ENCODE peak calls at places on chromosomes 1 and 21, in eight cellular contexts. O is activated CD8-positive, alpha-beta memory T cell treated with anti-CD3 and anti-CD28 coated beads for 48 hours; I is left cardiac atrium; V is CD8-positive, alpha-beta T cell; K is HL-60; N is NAMALWA; Z is activated CD4-positive, alpha-beta T cell treated with anti-CD3 and anti-CD28 coated beads for 1 hour; G is PC-3. D is an unnamed sample.

GRCh38 chr1:215002471-215002870 is 80.1 kb upstream of the KCNK2 start:
- DNase-seq in N (no peak), K (no peak), I (no peak), Z (no peak), O (no peak), G (peak), V (no peak), D (no peak)

GRCh38 chr1:157163273-157164127 is 25.3 kb upstream of the ETV3 start:
- DNase-seq in I (peak), Z (peak), O (peak), V (peak), N (peak), K (no peak), G (peak), D (peak)

GRCh38 chr21:34313116-34313515 is 50.7 kb upstream of the KCNE2 start:
- DNase-seq in I (no peak), V (no peak), G (peak), K (no peak), O (no peak), Z (no peak), N (no peak), D (no peak)

GRCh38 chr1:12436817-12437599 is 181.0 kb downstream of the DHRS3 start:
- DNase-seq in O (no peak), V (no peak), K (no peak), I (no peak), N (no peak), G (peak), Z (no peak), D (no peak)

GRCh38 chr1:28066393-28067154 is 21.8 kb downstream of the EYA3 start:
- DNase-seq in V (no peak), Z (no peak), I (no peak), O (no peak), K (no peak), G (peak), N (no peak), D (no peak)

GRCh38 chr1:102174259-102174863 is 177.6 kb upstream of the OLFM3 start:
- DNase-seq in O (no peak), N (peak), Z (no peak), G (peak), V (no peak), I (no peak), K (no peak), D (no peak)

GRCh38 chr1:239056940-239057339 is 329.4 kb upstream of the CHRM3 start:
- DNase-seq in Z (no peak), V (no peak), K (no peak), N (no peak), G (no peak), O (no peak), I (no peak), D (no peak)

GRCh38 chr1:235486321-235486720 is 17.9 kb downstream of the B3GALNT2 start:
- DNase-seq in I (no peak), G (peak), V (no peak), Z (no peak), O (no peak), K (no peak), N (no peak), D (no peak)

GRCh38 chr1:1554550-1554925 is 14.1 kb upstream of the TMEM240 start:
- DNase-seq in K (no peak), N (no peak), I (no peak), O (no peak), G (no peak), V (no peak), Z (no peak), D (no peak)

GRCh38 chr21:23607782-23608181 is 1999.5 kb downstream of the MRPL39 start:
- DNase-seq in V (no peak), I (no peak), Z (no peak), K (no peak), N (no peak), G (no peak), O (no peak), D (no peak)

GRCh38 chr1:226064816-226065248 is 2.3 kb downstream of the H3-3A start:
- DNase-seq in I (no peak), G (peak), V (no peak), K (no peak), N (peak), Z (no peak), O (no peak), D (no peak)

GRCh38 chr1:155126494-155127104 is 1.1 kb upstream of the EFNA1 start:
- DNase-seq in N (peak), Z (no peak), O (no peak), K (no peak), G (no peak), I (peak), V (no peak), D (no peak)

GRCh38 chr1:154423303-154423987 is 18.3 kb downstream of the IL6R start:
- DNase-seq in V (no peak), Z (no peak), K (no peak), O (no peak), G (peak), N (no peak), I (no peak), D (no peak)

GRCh38 chr1:16236091-16236494 is 890 bp downstream of the CPLANE2 start:
- DNase-seq in K (no peak), V (peak), I (peak), Z (peak), N (peak), O (no peak), G (peak), D (no peak)

GRCh38 chr1:100308777-100309176 is 42.8 kb downstream of the RTCA start:
- DNase-seq in N (no peak), Z (no peak), G (peak), V (no peak), K (no peak), I (no peak), O (no peak), D (no peak)

GRCh38 chr1:39261712-39262221 is 57.3 kb downstream of the MACF1 start:
- DNase-seq in N (no peak), V (no peak), Z (no peak), O (no peak), K (no peak), I (no peak), G (peak), D (no peak)

GRCh38 chr1:217089239-217090014 is 366.2 kb upstream of the ESRRG start:
- DNase-seq in I (peak), N (no peak), Z (no peak), V (no peak), O (no peak), G (peak), K (no peak), D (no peak)

GRCh38 chr1:201142011-201142853 is 12.0 kb downstream of the TMEM9 start:
- DNase-seq in V (no peak), N (no peak), I (peak), O (no peak), G (no peak), Z (no peak), K (no peak), D (no peak)

GRCh38 chr1:19208710-19209438 is 1.2 kb downstream of the UBR4 start:
- DNase-seq in K (no peak), O (no peak), Z (no peak), N (no peak), G (peak), I (no peak), V (no peak), D (no peak)

GRCh38 chr1:21546122-21546825 is 37.1 kb downstream of the ALPL start:
- DNase-seq in V (no peak), N (no peak), O (no peak), Z (no peak), I (no peak), G (no peak), K (peak), D (no peak)

GRCh38 chr1:32404956-32405355 is 10.7 kb upstream of the BSDC1 start:
- DNase-seq in I (no peak), G (no peak), O (no peak), V (no peak), Z (no peak), N (no peak), K (no peak), D (no peak)

GRCh38 chr1:85328713-85329376 is 52.4 kb upstream of the BCL10 start:
- DNase-seq in I (no peak), N (no peak), O (no peak), G (peak), V (no peak), K (no peak), Z (no peak), D (no peak)

GRCh38 chr1:20634065-20634593 is 871 bp downstream of the PINK1 start:
- DNase-seq in Z (no peak), G (no peak), V (no peak), K (no peak), N (no peak), I (no peak), O (no peak), D (no peak)

GRCh38 chr21:16468191-16468590 is 738.4 kb downstream of the USP25 start:
- DNase-seq in N (no peak), Z (no peak), V (no peak), G (peak), K (no peak), I (no peak), O (no peak), D (no peak)

GRCh38 chr1:41977329-41977728 is 58.6 kb upstream of the HIVEP3 start:
- DNase-seq in G (no peak), V (no peak), O (no peak), K (no peak), Z (no peak), I (no peak), N (no peak), D (no peak)

GRCh38 chr1:17012775-17013501 is 1.2 kb upstream of the ATP13A2 start:
- DNase-seq in O (no peak), G (no peak), V (no peak), I (no peak), K (no peak), N (no peak), Z (no peak), D (no peak)

GRCh38 chr1:27180037-27180436 is 25.1 kb upstream of the SLC9A1 start:
- DNase-seq in O (no peak), V (no peak), I (no peak), N (no peak), G (no peak), Z (no peak), K (no peak), D (no peak)

GRCh38 chr21:32613436-32614043 is 1.4 kb upstream of the CFAP298 start:
- DNase-seq in K (no peak), V (no peak), O (no peak), G (no peak), Z (no peak), N (no peak), I (no peak), D (no peak)

GRCh38 chr1:156025873-156026272 is 5.1 kb upstream of the SSR2 start:
- DNase-seq in V (no peak), N (peak), Z (peak), I (peak), K (no peak), G (no peak), O (no peak), D (no peak)

GRCh38 chr1:9770276-9770675 is 53.5 kb downstream of the CLSTN1 start:
- DNase-seq in G (no peak), V (no peak), K (no peak), O (no peak), N (no peak), Z (no peak), I (no peak), D (no peak)

D was measured in activated B cell treated with CpG ODN at 0.5 μM for 24 hours.